ENCODE peak calls at places on chromosomes 6 and 20, in eight cellular contexts. A is foreskin fibroblast, T is H7, Y is sigmoid colon, B is BE2C, K is astrocyte of the spinal cord, N is cardiac muscle cell, X is dorsolateral prefrontal cortex. W is an unnamed sample.

GRCh38 chr6:6769466-6769865 is 180.9 kb downstream of the LY86 start:
- DNase-seq in X (no peak), A (no peak), N (peak; percentile 37), T (no peak), B (no peak), Y (no peak), K (no peak), W (no peak)

GRCh38 chr20:6579824-6580223 is 187.7 kb upstream of the BMP2 start:
- DNase-seq in K (no peak), Y (no peak), X (no peak), N (no peak), T (no peak), B (no peak), A (no peak), W (no peak)

GRCh38 chr6:5435449-5435848 is 174.1 kb downstream of the FARS2 start:
- DNase-seq in T (no peak), B (no peak), X (peak; percentile 55), N (no peak), K (peak; percentile 74), Y (no peak), A (peak; percentile 70), W (peak; percentile 79)

GRCh38 chr20:53201588-53201987 is 229.4 kb downstream of the TSHZ2 start:
- DNase-seq in B (no peak), N (no peak), A (no peak), K (no peak), T (no peak), X (no peak), Y (no peak), W (no peak)

GRCh38 chr6:3653528-3654070 is 97.9 kb downstream of the PXDC1 start:
- DNase-seq in N (no peak), B (no peak), T (no peak), Y (no peak), X (no peak), A (no peak), K (no peak), W (no peak)

GRCh38 chr6:109279628-109280027 is 102.6 kb downstream of the CD164 start:
- DNase-seq in A (no peak), T (no peak), K (no peak), B (no peak), X (no peak), Y (no peak), N (no peak), W (no peak)

GRCh38 chr6:170206931-170207431 is 83.9 kb downstream of the DLL1 start:
- DNase-seq in N (no peak), K (no peak), A (no peak), B (no peak), X (peak; percentile 21), T (peak; percentile 37), Y (peak; percentile 29), W (no peak)

GRCh38 chr20:47304287-47304686 is 52.2 kb downstream of the ZMYND8 start:
- DNase-seq in Y (peak; percentile 77), X (no peak), B (no peak), K (peak; percentile 34), T (no peak), A (no peak), N (no peak), W (no peak)

GRCh38 chr6:163533443-163533842 is 118.9 kb downstream of the QKI start:
- DNase-seq in Y (no peak), N (no peak), A (peak; percentile 92), B (no peak), X (no peak), K (peak; percentile 91), T (no peak), W (peak; percentile 36)

GRCh38 chr20:32966881-32967781 is 37.1 kb downstream of the SUN5 start:
- DNase-seq in K (no peak), X (no peak), N (no peak), B (no peak), Y (peak; percentile 26), A (no peak), T (peak; percentile 29), W (no peak)

GRCh38 chr6:89662659-89663223 is 24.2 kb upstream of the LYRM2 start:
- DNase-seq in Y (no peak), X (no peak), A (no peak), T (no peak), B (no peak), N (no peak), K (no peak), W (no peak)

GRCh38 chr6:44537306-44538049 is 150.0 kb downstream of the CDC5L start:
- DNase-seq in T (no peak), N (no peak), Y (no peak), X (no peak), K (no peak), A (no peak), B (no peak), W (no peak)

GRCh38 chr20:58042626-58043025 is 185.8 kb downstream of the ANKRD60 start:
- DNase-seq in K (no peak), X (no peak), N (no peak), Y (no peak), T (no peak), B (no peak), A (no peak), W (no peak)

GRCh38 chr6:36376183-36376582 is 11.3 kb downstream of the ETV7 start:
- DNase-seq in K (no peak), T (no peak), Y (no peak), A (no peak), X (no peak), N (no peak), B (no peak), W (no peak)

GRCh38 chr6:27873101-27874030 is 38.8 kb downstream of the OR2B2 start:
- DNase-seq in T (peak; percentile 46), N (peak; percentile 40), X (no peak), K (peak; percentile 90), Y (no peak), A (peak; percentile 82), B (peak; percentile 60), W (peak; percentile 86)

GRCh38 chr20:45377191-45377775 is 842 bp downstream of the TP53TG5 start:
- DNase-seq in Y (no peak), A (no peak), T (no peak), X (no peak), N (no peak), B (no peak), K (no peak), W (no peak)

GRCh38 chr20:49519777-49520359 is 37.4 kb upstream of the KCNB1 start:
- DNase-seq in K (no peak), N (no peak), Y (peak; percentile 22), B (no peak), X (no peak), A (no peak), T (peak; percentile 56), W (no peak)

GRCh38 chr6:9647043-9647520 is 767.8 kb downstream of the TFAP2A start:
- DNase-seq in T (no peak), B (no peak), K (no peak), Y (no peak), X (no peak), N (no peak), A (no peak), W (no peak)

GRCh38 chr6:32609731-32610640 is 20.3 kb upstream of the HLA-DRB1 start:
- DNase-seq in Y (no peak), B (peak; percentile 34), A (peak; percentile 75), T (peak; percentile 59), N (peak; percentile 84), X (peak; percentile 30), K (peak; percentile 86), W (no peak)

GRCh38 chr6:28542440-28543293 is 17.0 kb downstream of the GPX5 start:
- DNase-seq in Y (no peak), A (peak; percentile 80), X (no peak), K (peak; percentile 77), T (peak; percentile 62), B (peak; percentile 77), N (peak; percentile 86), W (peak; percentile 77)

GRCh38 chr6:401994-402640 is 10.6 kb downstream of the IRF4 start:
- DNase-seq in N (no peak), X (no peak), B (no peak), A (no peak), Y (no peak), T (no peak), K (no peak), W (no peak)

GRCh38 chr6:16316741-16317251 is 78.4 kb downstream of the GMPR start:
- DNase-seq in Y (no peak), T (peak; percentile 82), B (peak; percentile 51), K (peak; percentile 79), N (peak; percentile 58), A (peak; percentile 41), X (no peak), W (peak; percentile 73)

GRCh38 chr20:64212750-64213149 is 42.8 kb upstream of the PCMTD2 start:
- DNase-seq in X (no peak), A (peak; percentile 65), T (no peak), B (no peak), N (no peak), Y (peak; percentile 83), K (peak; percentile 29), W (peak; percentile 38)

GRCh38 chr20:20459726-20460125 is 91.8 kb downstream of the INSM1 start:
- DNase-seq in X (no peak), N (no peak), Y (no peak), B (no peak), K (peak; percentile 17), A (peak; percentile 9), T (no peak), W (no peak)

GRCh38 chr6:33764036-33764435 is 17.3 kb upstream of the IP6K3 start:
- DNase-seq in B (no peak), N (no peak), K (no peak), Y (no peak), A (no peak), X (no peak), T (no peak), W (no peak)

GRCh38 chr20:2207770-2208097 is 88.1 kb upstream of the TGM3 start:
- DNase-seq in B (no peak), X (no peak), T (no peak), Y (no peak), N (no peak), A (no peak), K (no peak), W (no peak)
- H3K4me3 ChIP-seq in B (no peak overlapping the region), X (peak overlapping the region; percentile 61), T (peak overlapping the region; percentile 68), Y (no peak overlapping the region), N (peak overlapping the region; percentile 59), A (peak overlapping the region; percentile 67), K (peak overlapping the region; percentile 45), W (peak overlapping the region; percentile 49)

GRCh38 chr6:132279592-132280139 is 121.6 kb downstream of the MOXD1 start:
- DNase-seq in Y (peak; percentile 82), K (peak; percentile 85), A (peak; percentile 48), X (peak; percentile 78), B (peak; percentile 74), N (peak; percentile 80), T (peak; percentile 34), W (peak; percentile 57)
- H3K4me3 ChIP-seq in Y (peak overlapping the region; percentile 24), K (peak overlapping the region; percentile 42), A (peak overlapping the region; percentile 54), X (peak overlapping the region; percentile 50), B (peak overlapping the region; percentile 58), N (peak overlapping the region; percentile 35), T (peak overlapping the region; percentile 31), W (peak overlapping the region; percentile 41)

GRCh38 chr6:42771741-42772100 is 10.1 kb upstream of the BICRAL start:
- DNase-seq in B (no peak), N (no peak), A (no peak), T (no peak), K (no peak), X (no peak), Y (no peak), W (no peak)
- H3K4me3 ChIP-seq in B (no peak overlapping the region), N (no peak overlapping the region), A (no peak overlapping the region), T (no peak overlapping the region), K (no peak overlapping the region), X (peak overlapping the region; percentile 47), Y (no peak overlapping the region), W (no peak overlapping the region)

GRCh38 chr6:30450548-30450907 is 38.8 kb upstream of the HLA-E start:
- DNase-seq in Y (no peak), K (no peak), N (no peak), A (no peak), B (no peak), X (no peak), T (no peak), W (no peak)
- H3K4me3 ChIP-seq in Y (no peak overlapping the region), K (no peak overlapping the region), N (no peak overlapping the region), A (peak overlapping the region; percentile 31), B (no peak overlapping the region), X (no peak overlapping the region), T (no peak overlapping the region), W (no peak overlapping the region)

W was measured in MG63.